ENCODE peak calls at places on chromosomes 16 and 17, in nine cellular contexts. U is foreskin fibroblast, O is nucleus accumbens, Y is A172, E is fibroblast of pulmonary artery, P is left cardiac atrium, N is activated gamma-delta T cell treated with Interleukin-2 at 50 U/mL for 16 hours, F is body of pancreas, L is HTR-8/SVneo. Z is an unnamed sample.

GRCh38 chr17:1918346-1919021 is 88.7 kb downstream of the RPA1 start:
- DNase-seq in U (no peak), O (no peak), Y (no peak), E (no peak), P (no peak), N (no peak), F (no peak), L (no peak), Z (no peak)

GRCh38 chr16:10776280-10776679 is 32.6 kb downstream of the NUBP1 start:
- DNase-seq in U (no peak), O (no peak), Y (no peak), E (no peak), P (no peak), N (peak), F (no peak), L (no peak), Z (no peak)

GRCh38 chr16:17520567-17520966 is 49.8 kb upstream of the XYLT1 start:
- DNase-seq in U (peak), O (no peak), Y (no peak), E (peak), P (no peak), N (no peak), F (no peak), L (no peak), Z (no peak)

GRCh38 chr16:10521681-10522274 is 58.6 kb downstream of the EMP2 start:
- DNase-seq in U (peak), O (peak), Y (peak), E (peak), P (peak), N (peak), F (peak), L (peak), Z (peak)

GRCh38 chr17:35804658-35805192 is 4.6 kb upstream of the TAF15 start:
- DNase-seq in U (peak), O (no peak), Y (peak), E (peak), P (no peak), N (peak), F (peak), L (peak), Z (no peak)

GRCh38 chr17:21841839-21842238 is 149.5 kb downstream of the KCNJ18 start:
- DNase-seq in U (no peak), O (no peak), Y (no peak), E (no peak), P (no peak), N (no peak), F (no peak), L (no peak), Z (no peak)

GRCh38 chr17:56114469-56114868 is 38.8 kb upstream of the ANKFN1 start:
- DNase-seq in U (no peak), O (no peak), Y (no peak), E (no peak), P (no peak), N (no peak), F (no peak), L (no peak), Z (no peak)

GRCh38 chr16:81645303-81645702 is 133.8 kb upstream of the PLCG2 start:
- DNase-seq in U (peak), O (peak), Y (peak), E (peak), P (peak), N (no peak), F (peak), L (peak), Z (no peak)

GRCh38 chr16:66910175-66910940 is 8.3 kb downstream of the CDH16 start:
- DNase-seq in U (no peak), O (no peak), Y (no peak), E (no peak), P (peak), N (no peak), F (no peak), L (no peak), Z (no peak)

GRCh38 chr16:84842516-84843148 is 22.8 kb downstream of the CRISPLD2 start:
- DNase-seq in U (no peak), O (no peak), Y (no peak), E (no peak), P (no peak), N (no peak), F (no peak), L (no peak), Z (no peak)

GRCh38 chr17:63189082-63189481 is 223.0 kb downstream of the TANC2 start:
- DNase-seq in U (peak), O (no peak), Y (peak), E (peak), P (no peak), N (no peak), F (no peak), L (no peak), Z (no peak)

GRCh38 chr17:40363480-40363838 is 1.1 kb downstream of the GJD3 start:
- DNase-seq in U (peak), O (no peak), Y (no peak), E (no peak), P (peak), N (no peak), F (no peak), L (no peak), Z (no peak)

GRCh38 chr16:70695351-70696070 is 9.7 kb upstream of the MTSS2 start:
- DNase-seq in U (peak), O (no peak), Y (peak), E (no peak), P (no peak), N (no peak), F (no peak), L (no peak), Z (no peak)

Z was measured in NCI-H1048.